ENCODE peak calls at places on chromosomes 12 and 14, in nine cellular contexts. N, E, H, B, J, P, A, T and Z are unnamed samples.

GRCh38 chr14:49173765-49174373 is 412.3 kb downstream of the RPS29 start:
- DNase-seq in N (no peak), E (peak; percentile 77), H (peak; percentile 27), B (peak; percentile 59), J (no peak), P (peak; percentile 87), A (peak; percentile 73), T (peak; percentile 68), Z (peak; percentile 48)

GRCh38 chr12:131943876-131944275 is 5.9 kb upstream of the EP400 start:
- DNase-seq in N (no peak), E (no peak), H (no peak), B (no peak), J (no peak), P (no peak), A (no peak), T (no peak), Z (no peak)

GRCh38 chr14:104416383-104416782 is 163.2 kb upstream of the C14orf180 start:
- DNase-seq in N (no peak), E (no peak), H (no peak), B (no peak), J (no peak), P (no peak), A (no peak), T (no peak), Z (no peak)

GRCh38 chr12:106417926-106418910 is 60.7 kb downstream of the POLR3B start:
- DNase-seq in N (no peak), E (peak; percentile 35), H (no peak), B (peak; percentile 70), J (no peak), P (no peak), A (no peak), T (no peak), Z (peak; percentile 31)

GRCh38 chr14:72416892-72417291 is 477.0 kb downstream of the DPF3 start:
- DNase-seq in N (no peak), E (no peak), H (no peak), B (no peak), J (no peak), P (no peak), A (no peak), T (peak; percentile 41), Z (no peak)

GRCh38 chr12:105644770-105645169 is 314.3 kb downstream of the C12orf75 start:
- DNase-seq in N (no peak), E (no peak), H (no peak), B (no peak), J (no peak), P (no peak), A (no peak), T (no peak), Z (no peak)

GRCh38 chr12:3130053-3130805 is 53.0 kb downstream of the TSPAN9 start:
- DNase-seq in N (no peak), E (no peak), H (no peak), B (peak; percentile 41), J (no peak), P (no peak), A (no peak), T (no peak), Z (no peak)

GRCh38 chr14:77752799-77753516 is 8.0 kb downstream of the SNW1 start:
- DNase-seq in N (no peak), E (no peak), H (no peak), B (no peak), J (no peak), P (no peak), A (no peak), T (no peak), Z (no peak)

GRCh38 chr12:7219599-7220243 is 30.2 kb downstream of the PEX5 start:
- DNase-seq in N (peak; percentile 67), E (peak; percentile 76), H (peak; percentile 69), B (peak; percentile 80), J (peak; percentile 55), P (peak; percentile 90), A (peak; percentile 76), T (peak; percentile 41), Z (peak; percentile 65)

GRCh38 chr12:110670161-110670701 is 18.7 kb downstream of the HVCN1 start:
- DNase-seq in N (no peak), E (no peak), H (no peak), B (no peak), J (peak; percentile 44), P (no peak), A (no peak), T (no peak), Z (no peak)

GRCh38 chr12:109772622-109773321 is 59.1 kb downstream of the FAM222A start:
- DNase-seq in N (no peak), E (no peak), H (no peak), B (no peak), J (no peak), P (no peak), A (no peak), T (no peak), Z (no peak)

GRCh38 chr12:94240171-94240570 is 91.8 kb downstream of the PLXNC1 start:
- DNase-seq in N (no peak), E (no peak), H (no peak), B (no peak), J (no peak), P (no peak), A (no peak), T (no peak), Z (no peak)

GRCh38 chr14:73784065-73784987 is 67.3 kb upstream of the PTGR2 start:
- DNase-seq in N (no peak), E (no peak), H (no peak), B (no peak), J (no peak), P (peak; percentile 41), A (no peak), T (no peak), Z (no peak)

GRCh38 chr12:27143676-27144075 is 61.3 kb upstream of the C12orf71 start:
- DNase-seq in N (no peak), E (no peak), H (no peak), B (no peak), J (no peak), P (no peak), A (no peak), T (no peak), Z (no peak)

GRCh38 chr14:75577724-75578098 is 709 bp upstream of the FLVCR2 start:
- DNase-seq in N (peak; percentile 86), E (peak; percentile 79), H (peak; percentile 85), B (peak; percentile 84), J (peak; percentile 58), P (peak; percentile 93), A (peak; percentile 80), T (peak; percentile 60), Z (peak; percentile 87)

GRCh38 chr12:2277492-2278153 is 224.8 kb downstream of the CACNA1C start:
- DNase-seq in N (no peak), E (no peak), H (no peak), B (no peak), J (no peak), P (no peak), A (no peak), T (no peak), Z (no peak)

GRCh38 chr12:12930633-12931032 is 21.3 kb downstream of the GPRC5D start:
- DNase-seq in N (no peak), E (no peak), H (no peak), B (no peak), J (no peak), P (no peak), A (no peak), T (no peak), Z (no peak)

GRCh38 chr14:80523518-80524117 is 312.3 kb upstream of the DIO2 start:
- DNase-seq in N (no peak), E (no peak), H (no peak), B (peak; percentile 19), J (no peak), P (no peak), A (no peak), T (no peak), Z (no peak)

GRCh38 chr14:82710257-82710841 is 1176.7 kb upstream of the SEL1L start:
- DNase-seq in N (peak; percentile 57), E (peak; percentile 34), H (no peak), B (peak; percentile 50), J (peak; percentile 1), P (peak; percentile 84), A (peak; percentile 78), T (peak; percentile 16), Z (peak; percentile 36)

GRCh38 chr12:118342115-118342514 is 30.6 kb downstream of the TAOK3 start:
- DNase-seq in N (no peak), E (no peak), H (no peak), B (no peak), J (no peak), P (no peak), A (no peak), T (no peak), Z (no peak)

GRCh38 chr14:102949062-102949800 is 26.8 kb downstream of the AMN start:
- DNase-seq in N (no peak), E (peak; percentile 22), H (no peak), B (no peak), J (peak; percentile 20), P (no peak), A (no peak), T (no peak), Z (peak; percentile 66)

GRCh38 chr14:101824339-101824727 is 62.8 kb downstream of the PPP2R5C start:
- DNase-seq in N (no peak), E (no peak), H (no peak), B (no peak), J (no peak), P (no peak), A (no peak), T (no peak), Z (no peak)

GRCh38 chr14:99658218-99658617 is 13.3 kb downstream of the HHIPL1 start:
- DNase-seq in N (no peak), E (no peak), H (no peak), B (no peak), J (no peak), P (no peak), A (no peak), T (no peak), Z (no peak)

GRCh38 chr14:61502459-61503093 is 181.2 kb downstream of the PRKCH start:
- DNase-seq in N (no peak), E (no peak), H (no peak), B (peak; percentile 31), J (no peak), P (no peak), A (no peak), T (no peak), Z (no peak)

GRCh38 chr12:54935235-54935951 is 49.2 kb downstream of the TESPA1 start:
- DNase-seq in N (no peak), E (peak; percentile 86), H (no peak), B (peak; percentile 85), J (peak; percentile 33), P (no peak), A (no peak), T (no peak), Z (peak; percentile 76)

GRCh38 chr12:77102123-77102522 is 36.8 kb upstream of the E2F7 start:
- DNase-seq in N (no peak), E (no peak), H (no peak), B (no peak), J (no peak), P (no peak), A (no peak), T (no peak), Z (no peak)

GRCh38 chr12:119949594-119949993 is 39.4 kb upstream of the BICDL1 start:
- DNase-seq in N (no peak), E (no peak), H (no peak), B (no peak), J (no peak), P (no peak), A (no peak), T (no peak), Z (no peak)

GRCh38 chr14:21723431-21724045 is 49.9 kb upstream of the OR4E1 start:
- DNase-seq in N (no peak), E (no peak), H (no peak), B (no peak), J (no peak), P (peak; percentile 89), A (peak; percentile 71), T (peak; percentile 57), Z (peak; percentile 10)